ENCODE peak calls at places on chromosome 17, in six cellular contexts. A is MM.1S, I is mammary epithelial cell, N is fibroblast of lung, H is neural progenitor cell, E is endothelial cell of umbilical vein. S is an unnamed sample.

GRCh38 chr17:53649201-53649600 is 173.5 kb upstream of the KIF2B start:
- DNase-seq in A (no peak), I (no peak), N (no peak), H (no peak), E (no peak), S (no peak)

GRCh38 chr17:78641666-78642065 is 64.5 kb upstream of the DNAH17 start:
- DNase-seq in A (no peak), I (no peak), N (no peak), H (no peak), E (no peak), S (no peak)

GRCh38 chr17:15651001-15651582 is 31.6 kb upstream of the FBXW10B start:
- DNase-seq in A (no peak), I (no peak), N (no peak), H (no peak), E (no peak), S (peak; percentile 48)

GRCh38 chr17:44044092-44044491 is 22.4 kb downstream of the LSM12 start:
- DNase-seq in A (no peak), I (peak; percentile 33), N (peak; percentile 51), H (no peak), E (peak; percentile 11), S (no peak)

GRCh38 chr17:39753514-39754160 is 15.9 kb downstream of the GRB7 start:
- DNase-seq in A (peak; percentile 60), I (no peak), N (no peak), H (peak; percentile 69), E (no peak), S (peak; percentile 67)

GRCh38 chr17:36089888-36090836 is at the start of gene CCL3:
- DNase-seq in A (peak; percentile 94), I (peak; percentile 11), N (no peak), H (no peak), E (no peak), S (no peak)

GRCh38 chr17:5785343-5785742 is 201.0 kb upstream of the NLRP1 start:
- DNase-seq in A (no peak), I (peak; percentile 28), N (no peak), H (no peak), E (peak; percentile 75), S (no peak)

GRCh38 chr17:39664581-39665561 is at the start of gene TCAP:
- DNase-seq in A (no peak), I (no peak), N (no peak), H (no peak), E (no peak), S (no peak)

GRCh38 chr17:64041912-64042311 is 21.5 kb upstream of the ICAM2 start:
- DNase-seq in A (no peak), I (no peak), N (no peak), H (no peak), E (no peak), S (no peak)

GRCh38 chr17:35801583-35802224 is 6.3 kb upstream of the MMP28 start:
- DNase-seq in A (no peak), I (no peak), N (peak; percentile 55), H (no peak), E (peak; percentile 99), S (peak; percentile 81)

GRCh38 chr17:80671039-80671822 is 126.6 kb downstream of the RPTOR start:
- DNase-seq in A (no peak), I (no peak), N (no peak), H (no peak), E (peak; percentile 58), S (no peak)

GRCh38 chr17:80703109-80703508 is 158.5 kb downstream of the RPTOR start:
- DNase-seq in A (no peak), I (no peak), N (no peak), H (no peak), E (no peak), S (no peak)

GRCh38 chr17:78923660-78924453 is 1.3 kb downstream of the TIMP2 start:
- DNase-seq in A (peak; percentile 97), I (peak; percentile 81), N (no peak), H (peak; percentile 40), E (peak; percentile 14), S (peak; percentile 94)

GRCh38 chr17:38746004-38746892 is 1.9 kb downstream of the PCGF2 start:
- DNase-seq in A (no peak), I (no peak), N (no peak), H (no peak), E (no peak), S (peak; percentile 29)

GRCh38 chr17:83012873-83013778 is 66.3 kb upstream of the METRNL start:
- DNase-seq in A (peak; percentile 59), I (peak; percentile 52), N (peak; percentile 95), H (no peak), E (no peak), S (peak; percentile 12)

GRCh38 chr17:1108560-1108809 is 71.3 kb downstream of the ABR start:
- DNase-seq in A (no peak), I (peak; percentile 32), N (no peak), H (peak; percentile 75), E (peak; percentile 10), S (no peak)

GRCh38 chr17:16987001-16987829 is 15.3 kb upstream of the TNFRSF13B start:
- DNase-seq in A (peak; percentile 9), I (no peak), N (no peak), H (no peak), E (no peak), S (no peak)

GRCh38 chr17:80209765-80210164 is 10.4 kb downstream of the SGSH start:
- DNase-seq in A (no peak), I (no peak), N (no peak), H (no peak), E (no peak), S (no peak)

GRCh38 chr17:78875331-78875730 is 27.7 kb downstream of the CEP295NL start:
- DNase-seq in A (no peak), I (no peak), N (no peak), H (no peak), E (no peak), S (no peak)

GRCh38 chr17:30170415-30170987 is 53.9 kb downstream of the NSRP1 start:
- DNase-seq in A (peak; percentile 38), I (peak; percentile 47), N (no peak), H (no peak), E (no peak), S (no peak)

GRCh38 chr17:279356-279755 is 73.3 kb downstream of the RPH3AL start:
- DNase-seq in A (no peak), I (no peak), N (no peak), H (no peak), E (no peak), S (no peak)

DNA sequence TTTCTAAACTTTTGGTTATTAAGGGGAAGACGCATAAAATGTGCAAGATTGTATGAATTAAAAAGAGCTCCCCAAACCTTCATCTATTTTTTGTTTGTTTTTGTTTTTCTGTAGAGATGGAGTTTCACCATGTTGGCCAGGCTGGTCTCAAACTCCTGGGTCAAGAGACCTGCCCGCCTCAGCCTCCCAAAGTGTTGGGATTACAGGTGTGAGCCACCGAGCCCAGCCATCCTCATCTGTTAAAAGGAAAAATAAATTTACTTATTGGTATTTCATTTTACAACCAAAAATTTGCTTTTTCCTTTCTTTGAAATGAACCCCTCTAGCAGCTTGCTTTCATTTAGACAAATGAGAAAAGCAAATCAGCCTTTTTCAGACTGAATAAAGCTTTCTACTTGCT is 23.2 kb downstream of the RNF157 start:
- DNase-seq in A (peak; percentile 24), I (no peak), N (no peak), H (no peak), E (no peak), S (no peak)
- H3K9ac ChIP-seq in A (no peak overlapping the region), I (no peak overlapping the region), N (no peak overlapping the region), H (no peak overlapping the region), E (no peak overlapping the region), S (no peak overlapping the region)

GRCh38 chr17:42179911-42180410 is 981 bp downstream of the KCNH4 start:
- DNase-seq in A (no peak), I (peak; percentile 20), N (peak; percentile 28), H (peak; percentile 90), E (no peak), S (peak; percentile 60)

GRCh38 chr17:42178817-42179216 is 2.1 kb downstream of the KCNH4 start:
- DNase-seq in A (peak; percentile 79), I (no peak), N (no peak), H (no peak), E (no peak), S (no peak)

GRCh38 chr17:42177684-42178083 is 3.3 kb downstream of the KCNH4 start:
- DNase-seq in A (no peak), I (no peak), N (no peak), H (no peak), E (no peak), S (no peak)

GRCh38 chr17:42180411-42180921 is 476 bp downstream of the KCNH4 start:
- DNase-seq in A (no peak), I (no peak), N (no peak), H (peak; percentile 47), E (no peak), S (no peak)

GRCh38 chr17:42179335-42179734 is 1.6 kb downstream of the KCNH4 start:
- DNase-seq in A (no peak), I (no peak), N (no peak), H (no peak), E (no peak), S (no peak)
- H3K27me3 ChIP-seq in A (no peaks in the 10 kb centered on the region), I (peaks cover 12% of the 10 kb centered on the region), N (peaks cover 25% of the 10 kb centered on the region), H (peaks cover 68% of the 10 kb centered on the region), E (peaks cover 9% of the 10 kb centered on the region), S (peaks cover 16% of the 10 kb centered on the region)

DNA sequence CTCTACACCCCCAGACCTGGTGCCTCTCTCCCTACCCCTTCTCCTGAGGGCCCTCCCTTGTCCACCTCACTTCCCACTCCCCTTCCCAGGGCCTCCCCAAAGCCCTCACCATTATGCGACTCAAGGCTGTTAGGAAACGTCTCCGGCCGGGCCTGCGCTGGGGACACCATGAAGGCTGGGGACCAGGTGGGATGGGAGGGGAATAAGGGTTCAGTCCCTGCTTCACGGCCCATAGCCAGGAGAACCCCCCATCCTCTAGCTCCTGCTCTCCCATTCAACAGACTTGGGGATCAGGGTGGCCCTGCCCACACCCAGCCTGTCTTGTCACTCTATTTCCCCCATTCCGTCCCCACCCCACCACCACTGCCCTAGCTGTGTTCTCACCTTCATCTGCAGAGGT is 2.1 kb downstream of the NEURL4 start:
- DNase-seq in A (no peak), I (no peak), N (no peak), H (no peak), E (no peak), S (no peak)
- H3K9ac ChIP-seq in A (no peak overlapping the region), I (no peak overlapping the region), N (no peak overlapping the region), H (no peak overlapping the region), E (no peak overlapping the region), S (no peak overlapping the region)

GRCh38 chr17:45757431-45758218 is 26.5 kb upstream of the CRHR1 start:
- DNase-seq in A (no peak), I (no peak), N (no peak), H (no peak), E (no peak), S (no peak)

GRCh38 chr17:45756266-45756989 is 27.7 kb upstream of the CRHR1 start:
- DNase-seq in A (no peak), I (no peak), N (no peak), H (peak; percentile 35), E (no peak), S (no peak)

GRCh38 chr17:45753645-45754225 is 30.4 kb upstream of the CRHR1 start:
- DNase-seq in A (no peak), I (no peak), N (no peak), H (no peak), E (no peak), S (no peak)

GRCh38 chr17:45752246-45752645 is 31.9 kb upstream of the CRHR1 start:
- DNase-seq in A (no peak), I (no peak), N (no peak), H (no peak), E (no peak), S (no peak)

DNA sequence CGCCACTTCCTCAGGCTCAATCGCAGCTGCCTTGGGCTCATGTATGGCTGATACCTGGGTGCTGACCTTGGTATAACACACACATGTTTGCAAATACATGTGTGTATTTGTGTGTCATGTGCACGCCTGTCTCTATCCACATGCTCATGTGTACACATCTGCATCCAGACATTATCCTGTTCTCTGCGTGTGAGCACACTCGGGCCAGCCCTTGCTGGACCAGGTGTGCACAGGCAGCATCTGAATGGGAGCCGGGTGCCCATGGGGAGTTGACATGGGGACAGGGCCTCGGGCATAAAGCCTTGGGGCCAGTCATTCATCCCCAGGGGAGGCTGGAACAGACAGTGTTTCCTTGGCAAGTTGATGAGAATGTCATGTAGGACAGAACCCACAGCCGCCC is 29.1 kb upstream of the CRHR1 start:
- DNase-seq in A (no peak), I (no peak), N (no peak), H (no peak), E (no peak), S (no peak)
- H3K27me3 ChIP-seq in A (peaks cover 66% of the 10 kb centered on the region), I (no peaks in the 10 kb centered on the region), N (no peaks in the 10 kb centered on the region), H (peaks cover 39% of the 10 kb centered on the region), E (peaks cover 2% of the 10 kb centered on the region), S (no peaks in the 10 kb centered on the region)

S was measured in colonic mucosa.